ENCODE peak calls at places on chromosomes 7 and 10, in five cellular contexts. One of them, this sample, is unnamed.

GRCh38 chr7:48741545-48741944 is 182.8 kb upstream of the CDC14C start:
- DNase-seq in HCT116: no peak
- DNase-seq in sigmoid colon: no peak
- DNase-seq in stomach: no peak
- DNase-seq in HepG2: no peak
- DNase-seq in this sample: no peak

GRCh38 chr10:124983321-124983720 is 41.4 kb downstream of the ZRANB1 start:
- DNase-seq in sigmoid colon: no peak
- DNase-seq in HepG2: no peak
- DNase-seq in stomach: no peak
- DNase-seq in HCT116: no peak
- DNase-seq in this sample: no peak

GRCh38 chr10:69893271-69893900 is 91.7 kb downstream of the COL13A1 start:
- DNase-seq in HCT116: no peak
- DNase-seq in HepG2: no peak
- DNase-seq in stomach: no peak
- DNase-seq in sigmoid colon: no peak
- DNase-seq in this sample: no peak

GRCh38 chr10:22765660-22766547 is 51.5 kb upstream of the PIP4K2A start:
- DNase-seq in HCT116: no peak
- DNase-seq in stomach: no peak
- DNase-seq in HepG2: no peak
- DNase-seq in sigmoid colon: no peak
- DNase-seq in this sample: no peak

GRCh38 chr7:50477640-50478039 is 27.5 kb upstream of the FIGNL1 start:
- DNase-seq in HepG2: peak
- DNase-seq in HCT116: no peak
- DNase-seq in sigmoid colon: no peak
- DNase-seq in stomach: no peak
- DNase-seq in this sample: no peak

GRCh38 chr10:76007206-76007605 is 575.8 kb downstream of the LRMDA start:
- DNase-seq in HepG2: no peak
- DNase-seq in stomach: no peak
- DNase-seq in sigmoid colon: no peak
- DNase-seq in HCT116: no peak
- DNase-seq in this sample: no peak

GRCh38 chr10:4822208-4822607 is 3.8 kb upstream of the AKR1E2 start:
- DNase-seq in HepG2: no peak
- DNase-seq in HCT116: no peak
- DNase-seq in sigmoid colon: no peak
- DNase-seq in stomach: no peak
- DNase-seq in this sample: no peak

GRCh38 chr10:114544045-114544659 is 113.9 kb downstream of the ABLIM1 start:
- DNase-seq in HepG2: no peak
- DNase-seq in sigmoid colon: no peak
- DNase-seq in HCT116: no peak
- DNase-seq in stomach: peak
- DNase-seq in this sample: no peak

GRCh38 chr10:107160866-107161265 is 3.6 kb downstream of the SORCS1 start:
- DNase-seq in HCT116: no peak
- DNase-seq in stomach: no peak
- DNase-seq in sigmoid colon: no peak
- DNase-seq in HepG2: no peak
- DNase-seq in this sample: no peak

GRCh38 chr7:133778472-133778871 is 348.7 kb upstream of the LRGUK start:
- DNase-seq in HCT116: no peak
- DNase-seq in stomach: no peak
- DNase-seq in sigmoid colon: no peak
- DNase-seq in HepG2: no peak
- DNase-seq in this sample: no peak

GRCh38 chr7:43391518-43391917 is 191.4 kb upstream of the STK17A start:
- DNase-seq in stomach: no peak
- DNase-seq in HepG2: no peak
- DNase-seq in sigmoid colon: no peak
- DNase-seq in HCT116: no peak
- DNase-seq in this sample: no peak

GRCh38 chr7:50834136-50834535 is 51.4 kb upstream of the GRB10 start:
- DNase-seq in HCT116: no peak
- DNase-seq in stomach: no peak
- DNase-seq in sigmoid colon: no peak
- DNase-seq in HepG2: no peak
- DNase-seq in this sample: no peak

GRCh38 chr10:74753295-74754211 is 72.8 kb upstream of the KAT6B start:
- DNase-seq in stomach: peak
- DNase-seq in sigmoid colon: peak
- DNase-seq in HCT116: no peak
- DNase-seq in HepG2: no peak
- DNase-seq in this sample: no peak

GRCh38 chr10:58275261-58275660 is 6.3 kb downstream of the CISD1 start:
- DNase-seq in sigmoid colon: no peak
- DNase-seq in HepG2: no peak
- DNase-seq in HCT116: no peak
- DNase-seq in stomach: no peak
- DNase-seq in this sample: no peak

GRCh38 chr10:33005322-33006282 is 47.6 kb upstream of the ITGB1 start:
- DNase-seq in HepG2: peak
- DNase-seq in HCT116: peak
- DNase-seq in sigmoid colon: peak
- DNase-seq in stomach: peak
- DNase-seq in this sample: peak

GRCh38 chr7:2710256-2710655 is 22.3 kb downstream of the AMZ1 start:
- DNase-seq in HepG2: no peak
- DNase-seq in sigmoid colon: no peak
- DNase-seq in HCT116: no peak
- DNase-seq in stomach: no peak
- DNase-seq in this sample: no peak

GRCh38 chr7:28646371-28647075 is 234.2 kb downstream of the CREB5 start:
- DNase-seq in HCT116: no peak
- DNase-seq in HepG2: no peak
- DNase-seq in sigmoid colon: no peak
- DNase-seq in stomach: no peak
- DNase-seq in this sample: no peak

GRCh38 chr10:42974693-42975002 is 102.2 kb upstream of the RET start:
- DNase-seq in sigmoid colon: peak
- DNase-seq in HCT116: no peak
- DNase-seq in HepG2: no peak
- DNase-seq in stomach: no peak
- DNase-seq in this sample: peak

GRCh38 chr10:112843623-112844022 is 106.4 kb upstream of the TCF7L2 start:
- DNase-seq in HepG2: peak
- DNase-seq in HCT116: no peak
- DNase-seq in sigmoid colon: no peak
- DNase-seq in stomach: no peak
- DNase-seq in this sample: no peak

GRCh38 chr7:5681979-5682546 is 99.4 kb downstream of the RNF216 start:
- DNase-seq in HepG2: no peak
- DNase-seq in stomach: no peak
- DNase-seq in HCT116: no peak
- DNase-seq in sigmoid colon: peak
- DNase-seq in this sample: no peak

GRCh38 chr10:72784551-72785421 is 92.8 kb downstream of the MCU start:
- DNase-seq in sigmoid colon: peak
- DNase-seq in stomach: no peak
- DNase-seq in HCT116: peak
- DNase-seq in HepG2: no peak
- DNase-seq in this sample: peak

GRCh38 chr10:91558473-91558872 is 74.4 kb downstream of the PPP1R3C start:
- DNase-seq in HepG2: no peak
- DNase-seq in sigmoid colon: no peak
- DNase-seq in stomach: no peak
- DNase-seq in HCT116: no peak
- DNase-seq in this sample: no peak

GRCh38 chr10:34607894-34608293 is 207.2 kb downstream of the PARD3 start:
- DNase-seq in HepG2: peak
- DNase-seq in stomach: no peak
- DNase-seq in HCT116: no peak
- DNase-seq in sigmoid colon: no peak
- DNase-seq in this sample: no peak

GRCh38 chr7:113504142-113504541 is 385.8 kb upstream of the SMIM30 start:
- DNase-seq in stomach: no peak
- DNase-seq in sigmoid colon: no peak
- DNase-seq in HepG2: no peak
- DNase-seq in HCT116: no peak
- DNase-seq in this sample: no peak

GRCh38 chr10:123689880-123690279 is 23.7 kb downstream of the GPR26 start:
- DNase-seq in HCT116: no peak
- DNase-seq in sigmoid colon: no peak
- DNase-seq in HepG2: no peak
- DNase-seq in stomach: no peak
- DNase-seq in this sample: no peak

GRCh38 chr10:48551796-48552591 is 52.9 kb downstream of the ARHGAP22 start:
- DNase-seq in sigmoid colon: no peak
- DNase-seq in HCT116: peak
- DNase-seq in HepG2: no peak
- DNase-seq in stomach: no peak
- DNase-seq in this sample: no peak

GRCh38 chr7:82288769-82289535 is 154.6 kb downstream of the CACNA2D1 start:
- DNase-seq in HepG2: no peak
- DNase-seq in sigmoid colon: no peak
- DNase-seq in stomach: no peak
- DNase-seq in HCT116: no peak
- DNase-seq in this sample: no peak

GRCh38 chr10:62815373-62816111 is 624 bp downstream of the EGR2 start:
- DNase-seq in HCT116: no peak
- DNase-seq in HepG2: no peak
- DNase-seq in sigmoid colon: no peak
- DNase-seq in stomach: no peak
- DNase-seq in this sample: no peak

DNA sequence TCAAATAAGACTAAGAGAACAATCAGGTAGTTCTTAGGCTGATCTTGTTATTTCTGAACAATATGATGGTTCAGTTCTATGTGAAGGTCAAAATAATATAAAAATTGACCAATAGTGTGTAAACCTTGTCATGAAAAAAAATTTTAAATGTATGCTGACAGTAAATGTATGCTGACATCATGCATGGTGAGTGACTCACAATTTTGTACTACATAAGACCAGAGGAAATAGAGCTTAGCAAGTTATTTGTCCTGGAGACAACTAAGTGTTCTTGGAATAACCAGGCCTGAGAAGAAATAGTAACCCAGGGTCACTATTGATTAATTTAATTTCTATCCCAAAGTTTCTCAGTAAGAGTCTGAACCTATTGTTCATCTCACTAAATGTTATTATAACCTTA is 182.2 kb upstream of the PCDH15 start:
- DNase-seq in HCT116: no peak
- DNase-seq in HepG2: no peak
- DNase-seq in sigmoid colon: no peak
- DNase-seq in stomach: no peak
- DNase-seq in this sample: no peak
- TF ChIP-seq POLR2AphosphoS5 in HCT116: no peak
- TF ChIP-seq POLR2AphosphoS5 in HepG2: no peak
- TF ChIP-seq POLR2AphosphoS5 in sigmoid colon: no peak
- TF ChIP-seq POLR2AphosphoS5 in stomach: no peak
- TF ChIP-seq POLR2AphosphoS5 in this sample: no peak

GRCh38 chr7:104111294-104111693 is 96.5 kb downstream of the ORC5 start:
- DNase-seq in stomach: no peak
- DNase-seq in sigmoid colon: no peak
- DNase-seq in HepG2: peak
- DNase-seq in HCT116: no peak
- DNase-seq in this sample: no peak

DNA sequence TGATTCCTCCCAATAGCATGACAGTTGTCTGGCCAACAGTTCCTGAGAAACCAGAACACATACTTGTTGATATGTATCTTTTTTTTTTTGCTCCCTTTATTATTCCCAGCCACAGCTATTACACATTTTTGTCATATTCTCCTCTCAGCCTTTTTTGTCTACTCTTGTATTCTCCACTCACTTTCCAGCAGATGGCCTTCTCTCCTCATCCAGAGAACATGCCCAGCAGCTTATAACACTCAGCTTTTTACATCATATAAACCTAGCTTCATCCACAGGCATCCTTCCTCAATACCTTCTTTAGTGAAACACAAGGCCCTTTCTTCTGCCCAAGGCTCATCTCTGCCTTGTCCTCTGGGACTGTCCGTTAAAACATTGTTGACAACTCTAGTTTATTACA is 101.7 kb downstream of the ORC5 start:
- DNase-seq in stomach: no peak
- DNase-seq in HCT116: no peak
- DNase-seq in sigmoid colon: no peak
- DNase-seq in HepG2: peak
- DNase-seq in this sample: no peak
- TF ChIP-seq CTCF in stomach: no peak
- TF ChIP-seq CTCF in HCT116: no peak
- TF ChIP-seq CTCF in sigmoid colon: no peak
- TF ChIP-seq CTCF in HepG2: peak
- TF ChIP-seq CTCF in this sample: no peak

GRCh38 chr7:116706668-116707126 is 34.7 kb downstream of the MET start:
- DNase-seq in sigmoid colon: no peak
- DNase-seq in HepG2: no peak
- DNase-seq in HCT116: peak
- DNase-seq in stomach: no peak
- DNase-seq in this sample: no peak
- TF ChIP-seq POLR2AphosphoS5 in sigmoid colon: no peak
- TF ChIP-seq POLR2AphosphoS5 in HepG2: no peak
- TF ChIP-seq POLR2AphosphoS5 in HCT116: peak
- TF ChIP-seq POLR2AphosphoS5 in stomach: no peak
- TF ChIP-seq POLR2AphosphoS5 in this sample: no peak

DNA sequence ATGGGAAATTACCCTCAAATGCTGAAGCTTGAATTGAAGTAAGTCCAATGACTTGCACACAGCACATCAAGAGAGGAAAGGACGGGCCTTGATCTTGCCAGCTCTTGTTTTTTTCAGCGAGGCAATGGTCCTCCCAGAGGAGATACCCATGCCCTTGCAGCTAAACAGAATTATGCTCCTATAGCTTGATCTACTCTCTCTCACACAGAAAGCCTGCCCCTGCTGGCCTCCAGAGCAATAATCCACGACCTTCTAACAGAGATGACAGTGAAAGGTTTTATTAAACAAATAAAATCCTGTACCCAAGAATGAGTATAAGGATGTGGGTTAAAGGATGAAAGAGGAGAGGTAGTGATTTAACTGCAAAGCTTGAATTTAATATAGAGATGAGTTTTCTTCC is 268.0 kb downstream of the ADRA2A start:
- DNase-seq in stomach: no peak
- DNase-seq in HepG2: no peak
- DNase-seq in HCT116: no peak
- DNase-seq in sigmoid colon: no peak
- DNase-seq in this sample: no peak
- TF ChIP-seq CTCF in stomach: no peak
- TF ChIP-seq CTCF in HepG2: peak
- TF ChIP-seq CTCF in HCT116: peak
- TF ChIP-seq CTCF in sigmoid colon: no peak
- TF ChIP-seq CTCF in this sample: no peak

GRCh38 chr10:132229834-132230556 is 43.2 kb downstream of the DPYSL4 start:
- DNase-seq in HepG2: no peak
- DNase-seq in HCT116: no peak
- DNase-seq in stomach: peak
- DNase-seq in sigmoid colon: no peak
- DNase-seq in this sample: peak
- TF ChIP-seq POLR2AphosphoS5 in HepG2: no peak
- TF ChIP-seq POLR2AphosphoS5 in HCT116: no peak
- TF ChIP-seq POLR2AphosphoS5 in stomach: no peak
- TF ChIP-seq POLR2AphosphoS5 in sigmoid colon: peak
- TF ChIP-seq POLR2AphosphoS5 in this sample: no peak

GRCh38 chr10:17510242-17510908 is 56.0 kb upstream of the ST8SIA6 start:
- DNase-seq in sigmoid colon: no peak
- DNase-seq in HCT116: no peak
- DNase-seq in HepG2: no peak
- DNase-seq in stomach: no peak
- DNase-seq in this sample: no peak
- TF ChIP-seq CTCF in sigmoid colon: no peak
- TF ChIP-seq CTCF in HCT116: no peak
- TF ChIP-seq CTCF in HepG2: no peak
- TF ChIP-seq CTCF in stomach: no peak
- TF ChIP-seq CTCF in this sample: no peak

GRCh38 chr10:95517536-95518454 is 43.4 kb downstream of the SORBS1 start:
- DNase-seq in HCT116: no peak
- DNase-seq in stomach: peak
- DNase-seq in sigmoid colon: no peak
- DNase-seq in HepG2: peak
- DNase-seq in this sample: no peak
- TF ChIP-seq POLR2AphosphoS5 in HCT116: no peak
- TF ChIP-seq POLR2AphosphoS5 in stomach: peak
- TF ChIP-seq POLR2AphosphoS5 in sigmoid colon: peak
- TF ChIP-seq POLR2AphosphoS5 in HepG2: no peak
- TF ChIP-seq POLR2AphosphoS5 in this sample: no peak

This sample was measured in upper lobe of left lung.